ENCODE peak calls at places on chromosomes 3 and 15, in four cellular contexts. One of them, this sample, is unnamed.

GRCh38 chr15:65056868-65057548 is 10.8 kb downstream of the RASL12 start:
- DNase-seq in testis: no peak
- DNase-seq in transverse colon: peak; percentile 57
- DNase-seq in dorsolateral prefrontal cortex: no peak
- DNase-seq in this sample: no peak

GRCh38 chr3:141050913-141051632 is at the start of gene SPSB4:
- DNase-seq in testis: peak; percentile 50
- DNase-seq in dorsolateral prefrontal cortex: no peak
- DNase-seq in transverse colon: peak; percentile 21
- DNase-seq in this sample: peak; percentile 41

GRCh38 chr3:123026551-123027291 is 842 bp downstream of the SEMA5B start:
- DNase-seq in testis: peak; percentile 25
- DNase-seq in transverse colon: peak; percentile 28
- DNase-seq in dorsolateral prefrontal cortex: peak; percentile 5
- DNase-seq in this sample: no peak

GRCh38 chr3:171614318-171614967 is 154.2 kb upstream of the TNIK start:
- DNase-seq in transverse colon: no peak
- DNase-seq in testis: peak; percentile 66
- DNase-seq in dorsolateral prefrontal cortex: no peak
- DNase-seq in this sample: no peak

GRCh38 chr15:51724673-51725072 is 12.8 kb downstream of the LYSMD2 start:
- DNase-seq in testis: no peak
- DNase-seq in transverse colon: no peak
- DNase-seq in dorsolateral prefrontal cortex: no peak
- DNase-seq in this sample: no peak

GRCh38 chr3:31106912-31107311 is 212.5 kb upstream of the GADL1 start:
- DNase-seq in dorsolateral prefrontal cortex: no peak
- DNase-seq in testis: no peak
- DNase-seq in transverse colon: no peak
- DNase-seq in this sample: no peak

GRCh38 chr3:169665264-169666078 is 2.0 kb upstream of the MECOM start:
- DNase-seq in testis: no peak
- DNase-seq in transverse colon: no peak
- DNase-seq in dorsolateral prefrontal cortex: no peak
- DNase-seq in this sample: no peak

GRCh38 chr3:53804697-53805462 is 41.3 kb downstream of the CHDH start:
- DNase-seq in testis: no peak
- DNase-seq in transverse colon: no peak
- DNase-seq in dorsolateral prefrontal cortex: no peak
- DNase-seq in this sample: peak; percentile 7

GRCh38 chr3:10517616-10518015 is 12.2 kb upstream of the ATP2B2 start:
- DNase-seq in dorsolateral prefrontal cortex: peak; percentile 57
- DNase-seq in testis: no peak
- DNase-seq in transverse colon: no peak
- DNase-seq in this sample: no peak

GRCh38 chr3:38644016-38644661 is 5.3 kb downstream of the SCN5A start:
- DNase-seq in testis: no peak
- DNase-seq in dorsolateral prefrontal cortex: no peak
- DNase-seq in transverse colon: no peak
- DNase-seq in this sample: no peak

GRCh38 chr3:15454965-15455364 is 27.6 kb downstream of the EAF1 start:
- DNase-seq in testis: no peak
- DNase-seq in transverse colon: no peak
- DNase-seq in dorsolateral prefrontal cortex: no peak
- DNase-seq in this sample: no peak

GRCh38 chr15:57470543-57470942 is 94.2 kb downstream of the CGNL1 start:
- DNase-seq in testis: no peak
- DNase-seq in transverse colon: no peak
- DNase-seq in dorsolateral prefrontal cortex: no peak
- DNase-seq in this sample: peak; percentile 78

GRCh38 chr3:14633819-14634424 is 17.6 kb upstream of the CCDC174 start:
- DNase-seq in testis: peak; percentile 74
- DNase-seq in transverse colon: peak; percentile 53
- DNase-seq in dorsolateral prefrontal cortex: peak; percentile 11
- DNase-seq in this sample: peak; percentile 69

GRCh38 chr3:32354362-32354778 is 37.3 kb upstream of the CMTM7 start:
- DNase-seq in dorsolateral prefrontal cortex: no peak
- DNase-seq in testis: no peak
- DNase-seq in transverse colon: no peak
- DNase-seq in this sample: no peak

GRCh38 chr3:42735021-42735420 is 32.4 kb upstream of the HHATL start:
- DNase-seq in testis: no peak
- DNase-seq in dorsolateral prefrontal cortex: no peak
- DNase-seq in transverse colon: no peak
- DNase-seq in this sample: no peak

GRCh38 chr3:100561459-100562158 is 47.8 kb upstream of the ADGRG7 start:
- DNase-seq in transverse colon: no peak
- DNase-seq in dorsolateral prefrontal cortex: no peak
- DNase-seq in testis: no peak
- DNase-seq in this sample: no peak

GRCh38 chr15:99438222-99438592 is 127.6 kb upstream of the MEF2A start:
- DNase-seq in testis: no peak
- DNase-seq in transverse colon: no peak
- DNase-seq in dorsolateral prefrontal cortex: no peak
- DNase-seq in this sample: no peak

GRCh38 chr15:69793436-69793782 is 304.3 kb downstream of the TLE3 start:
- DNase-seq in transverse colon: no peak
- DNase-seq in testis: no peak
- DNase-seq in dorsolateral prefrontal cortex: no peak
- DNase-seq in this sample: no peak

GRCh38 chr15:69792823-69793222 is 304.9 kb downstream of the TLE3 start:
- DNase-seq in dorsolateral prefrontal cortex: no peak
- DNase-seq in transverse colon: no peak
- DNase-seq in testis: no peak
- DNase-seq in this sample: no peak

GRCh38 chr15:69793783-69794451 is 303.8 kb downstream of the TLE3 start:
- DNase-seq in dorsolateral prefrontal cortex: no peak
- DNase-seq in transverse colon: no peak
- DNase-seq in testis: no peak
- DNase-seq in this sample: no peak

GRCh38 chr15:69795601-69796000 is 302.1 kb downstream of the TLE3 start:
- DNase-seq in transverse colon: no peak
- DNase-seq in testis: no peak
- DNase-seq in dorsolateral prefrontal cortex: no peak
- DNase-seq in this sample: no peak

DNA sequence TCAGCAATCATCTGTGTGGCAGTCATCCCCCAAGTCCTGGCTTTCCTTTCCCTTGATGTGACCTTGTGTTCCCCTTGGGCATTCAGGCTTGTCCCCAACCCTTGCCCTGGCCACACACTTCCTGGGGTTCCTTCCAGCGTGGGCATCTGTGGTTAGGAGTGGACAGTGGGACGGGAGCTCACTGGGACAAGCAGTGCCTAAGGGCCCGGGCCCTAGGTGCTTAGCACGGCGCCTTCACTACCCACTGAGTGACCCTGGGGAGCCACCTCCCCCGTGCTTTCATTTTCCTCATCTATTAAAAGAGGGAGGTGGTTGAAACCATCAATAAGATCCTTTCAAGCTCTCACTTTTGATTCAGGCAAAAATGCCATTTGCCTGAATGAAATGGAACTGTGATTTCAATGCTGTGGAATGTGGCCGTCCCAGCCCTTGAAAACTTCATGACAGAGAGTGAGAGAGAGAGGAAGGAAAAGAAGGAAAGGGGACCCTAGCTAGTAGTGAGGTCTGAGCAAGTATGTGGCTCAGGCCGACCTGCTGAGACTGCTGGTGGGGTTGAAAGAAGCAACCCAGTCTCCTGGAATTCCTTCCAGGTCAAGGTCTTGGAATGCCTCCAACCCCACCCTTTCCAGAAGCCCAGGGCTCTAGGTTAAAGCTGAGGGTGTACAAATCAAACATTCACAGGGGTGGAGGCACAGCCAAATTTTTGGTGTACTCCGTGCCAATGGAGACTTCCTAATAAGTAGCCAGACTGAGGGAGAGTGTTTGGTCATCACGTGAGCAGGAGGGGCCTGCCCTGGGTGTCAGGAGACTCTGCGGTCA is 302.9 kb downstream of the TLE3 start:
- DNase-seq in transverse colon: no peak
- DNase-seq in dorsolateral prefrontal cortex: no peak
- DNase-seq in testis: peak; percentile 64
- DNase-seq in this sample: no peak
- H3K4me3 ChIP-seq in transverse colon: no peak overlapping the region
- H3K4me3 ChIP-seq in dorsolateral prefrontal cortex: no peak overlapping the region
- H3K4me3 ChIP-seq in testis: no peak overlapping the region
- H3K4me3 ChIP-seq in this sample: no peak overlapping the region

DNA sequence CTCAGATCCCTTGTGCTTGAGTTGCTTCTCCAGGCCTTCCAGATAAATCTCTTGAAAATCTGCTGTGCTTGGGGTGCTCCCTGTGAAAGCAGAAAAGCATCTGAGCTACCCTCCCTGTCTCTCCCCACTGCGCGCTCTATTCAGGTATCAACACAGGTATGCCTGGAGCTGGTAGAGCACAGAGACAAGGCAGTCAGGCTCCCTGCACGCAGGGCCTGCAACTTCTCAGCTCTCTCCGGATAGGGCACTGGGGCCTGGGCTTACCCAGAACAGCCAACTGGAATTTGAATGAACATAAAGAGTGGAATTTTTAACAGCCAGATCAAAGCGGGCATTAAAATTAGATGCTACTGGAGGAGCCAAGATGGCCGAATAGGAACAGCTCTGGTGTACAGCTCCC is 183.6 kb downstream of the XXYLT1 start:
- DNase-seq in dorsolateral prefrontal cortex: no peak
- DNase-seq in transverse colon: no peak
- DNase-seq in testis: no peak
- DNase-seq in this sample: no peak
- H3K4me3 ChIP-seq in dorsolateral prefrontal cortex: no peak overlapping the region
- H3K4me3 ChIP-seq in transverse colon: no peak overlapping the region
- H3K4me3 ChIP-seq in testis: no peak overlapping the region
- H3K4me3 ChIP-seq in this sample: peak overlapping the region; percentile 36

DNA sequence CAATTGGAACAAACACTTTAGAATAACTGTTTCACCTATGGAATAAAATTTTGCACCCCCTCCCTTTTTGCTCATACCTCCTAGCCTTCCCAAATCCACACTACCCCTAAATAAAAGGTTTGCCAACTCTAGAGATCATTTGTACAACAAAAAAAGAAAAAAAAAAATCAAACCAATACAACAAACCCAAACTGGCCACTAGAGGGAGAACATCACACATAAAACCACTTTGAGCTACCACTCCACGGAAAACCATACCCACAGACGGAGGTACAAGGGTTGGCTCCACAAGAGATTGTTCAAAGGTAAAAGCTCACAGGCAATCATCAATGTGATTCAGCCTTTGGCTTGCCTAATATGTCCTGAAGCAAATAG is 47.6 kb downstream of the SETMAR start:
- DNase-seq in dorsolateral prefrontal cortex: peak; percentile 34
- DNase-seq in transverse colon: peak; percentile 16
- DNase-seq in testis: peak; percentile 77
- DNase-seq in this sample: peak; percentile 76
- H3K4me3 ChIP-seq in dorsolateral prefrontal cortex: no peak overlapping the region
- H3K4me3 ChIP-seq in transverse colon: peak overlapping the region; percentile 2
- H3K4me3 ChIP-seq in testis: peak overlapping the region; percentile 37
- H3K4me3 ChIP-seq in this sample: no peak overlapping the region

DNA sequence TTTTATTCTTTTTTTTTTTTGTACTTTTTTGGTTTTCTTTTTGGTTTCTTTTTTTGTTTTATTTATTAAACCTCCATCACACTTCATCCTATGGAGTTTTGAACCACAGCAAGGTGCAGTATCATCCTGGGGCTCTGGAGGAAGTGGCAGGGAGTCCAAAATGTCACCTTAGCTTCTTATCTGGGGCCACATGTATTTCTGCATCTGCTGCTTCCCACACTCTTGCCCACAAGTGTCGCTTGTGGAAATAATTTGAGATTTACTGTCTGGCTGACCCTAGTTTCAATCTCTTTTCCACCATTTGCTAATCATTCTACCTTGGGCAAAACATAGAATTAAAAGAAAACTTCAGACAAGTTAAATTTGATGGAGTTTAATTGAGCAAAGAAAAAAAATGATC is 6.4 kb downstream of the OPA1 start:
- DNase-seq in dorsolateral prefrontal cortex: no peak
- DNase-seq in transverse colon: no peak
- DNase-seq in testis: no peak
- DNase-seq in this sample: peak; percentile 21
- H3K4me3 ChIP-seq in dorsolateral prefrontal cortex: no peak overlapping the region
- H3K4me3 ChIP-seq in transverse colon: no peak overlapping the region
- H3K4me3 ChIP-seq in testis: no peak overlapping the region
- H3K4me3 ChIP-seq in this sample: no peak overlapping the region